ENCODE peak calls at places on chromosomes 6 and 20, in seven cellular contexts. One of them, this sample, is unnamed.

GRCh38 chr20:35893942-35894341 is 60.4 kb downstream of the SCAND1 start:
- DNase-seq in LNCaP clone FGC: no peak
- DNase-seq in SJSA1: no peak
- DNase-seq in PC-9: no peak
- DNase-seq in ascending aorta: no peak
- DNase-seq in pancreas: no peak
- DNase-seq in H7: no peak
- DNase-seq in this sample: no peak

GRCh38 chr6:9875605-9876353 is 539.1 kb downstream of the TFAP2A start:
- DNase-seq in LNCaP clone FGC: peak
- DNase-seq in SJSA1: no peak
- DNase-seq in PC-9: no peak
- DNase-seq in ascending aorta: no peak
- DNase-seq in pancreas: no peak
- DNase-seq in H7: no peak
- DNase-seq in this sample: no peak

GRCh38 chr6:56168601-56169000 is 78.8 kb downstream of the COL21A1 start:
- DNase-seq in LNCaP clone FGC: no peak
- DNase-seq in SJSA1: no peak
- DNase-seq in PC-9: no peak
- DNase-seq in ascending aorta: no peak
- DNase-seq in pancreas: no peak
- DNase-seq in H7: no peak
- DNase-seq in this sample: no peak

GRCh38 chr6:121376411-121376810 is 42.1 kb upstream of the TBC1D32 start:
- DNase-seq in LNCaP clone FGC: no peak
- DNase-seq in SJSA1: no peak
- DNase-seq in PC-9: no peak
- DNase-seq in ascending aorta: no peak
- DNase-seq in pancreas: no peak
- DNase-seq in H7: no peak
- DNase-seq in this sample: no peak

GRCh38 chr20:38134427-38135281 is 30.4 kb downstream of the TGM2 start:
- DNase-seq in LNCaP clone FGC: no peak
- DNase-seq in SJSA1: peak
- DNase-seq in PC-9: peak
- DNase-seq in ascending aorta: peak
- DNase-seq in pancreas: no peak
- DNase-seq in H7: no peak
- DNase-seq in this sample: no peak

GRCh38 chr20:3995067-3995748 is 20.1 kb downstream of the RNF24 start:
- DNase-seq in LNCaP clone FGC: no peak
- DNase-seq in SJSA1: no peak
- DNase-seq in PC-9: no peak
- DNase-seq in ascending aorta: no peak
- DNase-seq in pancreas: no peak
- DNase-seq in H7: peak
- DNase-seq in this sample: no peak

GRCh38 chr20:50821994-50822393 is 27.1 kb downstream of the BCAS4 start:
- DNase-seq in LNCaP clone FGC: no peak
- DNase-seq in SJSA1: no peak
- DNase-seq in PC-9: no peak
- DNase-seq in ascending aorta: no peak
- DNase-seq in pancreas: no peak
- DNase-seq in H7: no peak
- DNase-seq in this sample: no peak

GRCh38 chr6:71523548-71523947 is 234.9 kb downstream of the OGFRL1 start:
- DNase-seq in LNCaP clone FGC: no peak
- DNase-seq in SJSA1: no peak
- DNase-seq in PC-9: no peak
- DNase-seq in ascending aorta: no peak
- DNase-seq in pancreas: no peak
- DNase-seq in H7: no peak
- DNase-seq in this sample: no peak

GRCh38 chr6:127515794-127516675 is 3.1 kb downstream of the MTCL3 start:
- DNase-seq in LNCaP clone FGC: no peak
- DNase-seq in SJSA1: peak
- DNase-seq in PC-9: peak
- DNase-seq in ascending aorta: no peak
- DNase-seq in pancreas: peak
- DNase-seq in H7: peak
- DNase-seq in this sample: no peak

GRCh38 chr6:8006208-8006607 is 58.0 kb downstream of the BLOC1S5 start:
- DNase-seq in LNCaP clone FGC: peak
- DNase-seq in SJSA1: no peak
- DNase-seq in PC-9: no peak
- DNase-seq in ascending aorta: no peak
- DNase-seq in pancreas: no peak
- DNase-seq in H7: no peak
- DNase-seq in this sample: no peak

GRCh38 chr6:149140137-149140909 is 177.2 kb upstream of the TAB2 start:
- DNase-seq in LNCaP clone FGC: no peak
- DNase-seq in SJSA1: no peak
- DNase-seq in PC-9: no peak
- DNase-seq in ascending aorta: no peak
- DNase-seq in pancreas: no peak
- DNase-seq in H7: no peak
- DNase-seq in this sample: no peak

GRCh38 chr6:160227769-160228161 is 30.9 kb downstream of the SLC22A2 start:
- DNase-seq in LNCaP clone FGC: no peak
- DNase-seq in SJSA1: no peak
- DNase-seq in PC-9: no peak
- DNase-seq in ascending aorta: no peak
- DNase-seq in pancreas: no peak
- DNase-seq in H7: no peak
- DNase-seq in this sample: no peak

DNA sequence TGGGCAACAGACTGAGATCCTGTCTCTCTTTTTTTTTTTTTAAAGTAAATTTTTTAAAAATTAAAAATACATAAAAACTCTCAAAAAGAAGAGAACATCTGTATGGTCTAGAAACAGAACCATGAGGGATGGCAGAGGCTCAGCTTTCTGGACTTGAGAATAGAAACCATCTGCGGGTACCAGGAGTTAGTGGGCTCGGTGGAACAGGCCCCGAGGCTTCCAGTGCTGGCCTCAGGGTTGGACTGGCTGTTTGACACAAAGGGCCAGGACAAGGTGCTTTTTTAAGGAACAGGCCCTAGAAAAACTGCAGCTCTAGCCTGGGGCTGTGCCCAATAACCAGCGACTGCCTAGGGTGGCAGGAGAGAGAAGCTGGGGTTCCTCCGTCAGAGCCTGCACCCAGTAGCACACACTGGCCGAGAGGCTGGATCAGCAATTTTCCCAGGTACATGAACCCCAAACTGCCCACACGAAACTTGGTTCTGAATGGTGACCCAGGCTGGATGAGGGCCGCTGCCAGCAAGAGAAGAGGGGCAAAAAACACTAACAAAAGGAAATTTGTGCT is 131.0 kb upstream of the OLIG3 start:
- DNase-seq in LNCaP clone FGC: no peak
- DNase-seq in SJSA1: no peak
- DNase-seq in PC-9: no peak
- DNase-seq in ascending aorta: no peak
- DNase-seq in pancreas: no peak
- DNase-seq in H7: no peak
- DNase-seq in this sample: no peak
- H3K4me3 ChIP-seq in LNCaP clone FGC: no peak
- H3K4me3 ChIP-seq in SJSA1: no peak
- H3K4me3 ChIP-seq in PC-9: no peak
- H3K4me3 ChIP-seq in ascending aorta: no peak
- H3K4me3 ChIP-seq in pancreas: no peak
- H3K4me3 ChIP-seq in H7: no peak
- H3K4me3 ChIP-seq in this sample: no peak

GRCh38 chr6:63574554-63574900 is 2.2 kb downstream of the LOC128125822 start:
- DNase-seq in LNCaP clone FGC: no peak
- DNase-seq in SJSA1: no peak
- DNase-seq in PC-9: no peak
- DNase-seq in ascending aorta: no peak
- DNase-seq in pancreas: no peak
- DNase-seq in H7: no peak
- DNase-seq in this sample: no peak

GRCh38 chr6:63578757-63579156 is 6.5 kb downstream of the LOC128125822 start:
- DNase-seq in LNCaP clone FGC: no peak
- DNase-seq in SJSA1: no peak
- DNase-seq in PC-9: no peak
- DNase-seq in ascending aorta: no peak
- DNase-seq in pancreas: no peak
- DNase-seq in H7: no peak
- DNase-seq in this sample: no peak

GRCh38 chr6:63573899-63574553 is 1.7 kb downstream of the LOC128125822 start:
- DNase-seq in LNCaP clone FGC: no peak
- DNase-seq in SJSA1: peak
- DNase-seq in PC-9: peak
- DNase-seq in ascending aorta: no peak
- DNase-seq in pancreas: peak
- DNase-seq in H7: peak
- DNase-seq in this sample: no peak

GRCh38 chr6:63576985-63577712 is 4.9 kb downstream of the LOC128125822 start:
- DNase-seq in LNCaP clone FGC: no peak
- DNase-seq in SJSA1: no peak
- DNase-seq in PC-9: no peak
- DNase-seq in ascending aorta: no peak
- DNase-seq in pancreas: no peak
- DNase-seq in H7: no peak
- DNase-seq in this sample: no peak

GRCh38 chr6:63576147-63576772 is 4.0 kb downstream of the LOC128125822 start:
- DNase-seq in LNCaP clone FGC: no peak
- DNase-seq in SJSA1: no peak
- DNase-seq in PC-9: no peak
- DNase-seq in ascending aorta: no peak
- DNase-seq in pancreas: no peak
- DNase-seq in H7: no peak
- DNase-seq in this sample: no peak
- H3K4me3 ChIP-seq in LNCaP clone FGC: no peak
- H3K4me3 ChIP-seq in SJSA1: no peak
- H3K4me3 ChIP-seq in PC-9: no peak
- H3K4me3 ChIP-seq in ascending aorta: no peak
- H3K4me3 ChIP-seq in pancreas: no peak
- H3K4me3 ChIP-seq in H7: no peak
- H3K4me3 ChIP-seq in this sample: no peak

GRCh38 chr20:62642666-62643520 is 590 bp downstream of the SLCO4A1 start:
- DNase-seq in LNCaP clone FGC: no peak
- DNase-seq in SJSA1: no peak
- DNase-seq in PC-9: peak
- DNase-seq in ascending aorta: no peak
- DNase-seq in pancreas: peak
- DNase-seq in H7: peak
- DNase-seq in this sample: no peak
- H3K4me3 ChIP-seq in LNCaP clone FGC: peak
- H3K4me3 ChIP-seq in SJSA1: peak
- H3K4me3 ChIP-seq in PC-9: peak
- H3K4me3 ChIP-seq in ascending aorta: peak
- H3K4me3 ChIP-seq in pancreas: peak
- H3K4me3 ChIP-seq in H7: peak
- H3K4me3 ChIP-seq in this sample: peak

GRCh38 chr6:156902782-156903181 is 125.6 kb downstream of the ARID1B start:
- DNase-seq in LNCaP clone FGC: no peak
- DNase-seq in SJSA1: no peak
- DNase-seq in PC-9: no peak
- DNase-seq in ascending aorta: no peak
- DNase-seq in pancreas: no peak
- DNase-seq in H7: no peak
- DNase-seq in this sample: no peak

GRCh38 chr6:156906451-156906850 is 129.3 kb downstream of the ARID1B start:
- DNase-seq in LNCaP clone FGC: no peak
- DNase-seq in SJSA1: no peak
- DNase-seq in PC-9: no peak
- DNase-seq in ascending aorta: no peak
- DNase-seq in pancreas: no peak
- DNase-seq in H7: no peak
- DNase-seq in this sample: no peak

GRCh38 chr6:156901309-156902019 is 124.3 kb downstream of the ARID1B start:
- DNase-seq in LNCaP clone FGC: no peak
- DNase-seq in SJSA1: no peak
- DNase-seq in PC-9: no peak
- DNase-seq in ascending aorta: no peak
- DNase-seq in pancreas: no peak
- DNase-seq in H7: no peak
- DNase-seq in this sample: no peak

GRCh38 chr6:156905801-156906200 is 128.6 kb downstream of the ARID1B start:
- DNase-seq in LNCaP clone FGC: no peak
- DNase-seq in SJSA1: no peak
- DNase-seq in PC-9: no peak
- DNase-seq in ascending aorta: no peak
- DNase-seq in pancreas: no peak
- DNase-seq in H7: no peak
- DNase-seq in this sample: no peak

GRCh38 chr6:156904176-156904967 is 127.2 kb downstream of the ARID1B start:
- DNase-seq in LNCaP clone FGC: no peak
- DNase-seq in SJSA1: no peak
- DNase-seq in PC-9: no peak
- DNase-seq in ascending aorta: no peak
- DNase-seq in pancreas: no peak
- DNase-seq in H7: no peak
- DNase-seq in this sample: no peak
- H3K4me3 ChIP-seq in LNCaP clone FGC: no peak
- H3K4me3 ChIP-seq in SJSA1: no peak
- H3K4me3 ChIP-seq in PC-9: no peak
- H3K4me3 ChIP-seq in ascending aorta: no peak
- H3K4me3 ChIP-seq in pancreas: no peak
- H3K4me3 ChIP-seq in H7: no peak
- H3K4me3 ChIP-seq in this sample: no peak

This sample was measured in AG04450.